ENCODE peak calls at places on chromosome 15, in six cellular contexts. O is adrenal gland, P is body of pancreas, G is GM12878, W is cardiac muscle cell, I is psoas muscle. Y is an unnamed sample. For H3K4me1, the result is how much of the 10 kb centered on the place peaks cover.

GRCh38 chr15:52255008-52255407 is 40.6 kb downstream of the MYO5C start:
- DNase-seq in I (no peak), W (peak), G (no peak), P (no peak), O (no peak), Y (no peak)

GRCh38 chr15:97115764-97116075 is 785.2 kb downstream of the NR2F2 start:
- DNase-seq in G (no peak), I (no peak), O (no peak), W (no peak), P (no peak), Y (no peak)

GRCh38 chr15:82877825-82878224 is 68.4 kb downstream of the WHAMM start:
- DNase-seq in G (no peak), O (no peak), W (no peak), P (no peak), I (no peak), Y (no peak)

GRCh38 chr15:55858661-55859060 is 115.7 kb upstream of the PRTG start:
- DNase-seq in W (peak), P (no peak), I (no peak), O (no peak), G (no peak), Y (no peak)

GRCh38 chr15:67906382-67906781 is 66.5 kb upstream of the RNU6-1 start:
- DNase-seq in O (no peak), G (no peak), P (no peak), I (no peak), W (peak), Y (no peak)

GRCh38 chr15:65408370-65409283 is 14.1 kb downstream of the IGDCC4 start:
- DNase-seq in G (no peak), I (no peak), O (no peak), W (peak), P (no peak), Y (no peak)

GRCh38 chr15:80977627-80978036 is 12.0 kb downstream of the MESD start:
- DNase-seq in O (peak), G (no peak), I (peak), W (peak), P (peak), Y (peak)

GRCh38 chr15:38671675-38672141 is 107.1 kb upstream of the RASGRP1 start:
- DNase-seq in O (no peak), W (no peak), G (peak), I (no peak), P (no peak), Y (no peak)

GRCh38 chr15:55267401-55268053 is 22.1 kb downstream of the RAB27A start:
- DNase-seq in O (peak), P (peak), I (peak), G (no peak), W (peak), Y (peak)

GRCh38 chr15:76155742-76156141 is 96.0 kb downstream of the TMEM266 start:
- DNase-seq in G (no peak), W (no peak), P (no peak), I (no peak), O (no peak), Y (no peak)

GRCh38 chr15:74225928-74226327 is 10.2 kb upstream of the CCDC33 start:
- DNase-seq in I (no peak), W (no peak), P (no peak), O (no peak), G (no peak), Y (no peak)

GRCh38 chr15:98671060-98672008 is 23.0 kb downstream of the IGF1R start:
- DNase-seq in W (peak), I (no peak), P (no peak), O (no peak), G (no peak), Y (no peak)

GRCh38 chr15:28919201-28919627 is 33.4 kb downstream of the APBA2 start:
- DNase-seq in W (no peak), P (no peak), I (no peak), G (no peak), O (no peak), Y (no peak)

GRCh38 chr15:30990036-30990435 is 1.4 kb downstream of the MTMR10 start:
- DNase-seq in P (no peak), W (no peak), O (no peak), G (no peak), I (no peak), Y (no peak)

GRCh38 chr15:56877591-56877990 is 40.9 kb upstream of the TCF12 start:
- DNase-seq in O (no peak), W (peak), G (no peak), P (no peak), I (no peak), Y (no peak)

GRCh38 chr15:90358124-90359033 is 6.3 kb downstream of the ZNF774 start:
- DNase-seq in I (no peak), W (peak), G (no peak), O (no peak), P (no peak), Y (peak)

GRCh38 chr15:51076142-51076897 is 18.4 kb downstream of the TNFAIP8L3 start:
- DNase-seq in G (no peak), I (no peak), P (no peak), O (no peak), W (no peak), Y (no peak)
- H3K4me3 ChIP-seq in G (no peak), I (no peak), P (no peak), O (no peak), W (no peak), Y (no peak)

GRCh38 chr15:41780266-41780665 is 6.0 kb downstream of the MAPKBP1 start:
- DNase-seq in I (no peak), W (no peak), G (no peak), P (no peak), O (no peak), Y (no peak)
- H3K4me1 ChIP-seq in I (under half), W (half or more), G (under half), P (under half), O (half or more), Y (under half)

GRCh38 chr15:70587896-70588567 is 175.3 kb downstream of the UACA start:
- DNase-seq in I (no peak), P (no peak), G (no peak), W (no peak), O (no peak), Y (no peak)
- TF ChIP-seq CTCF in I (no peak), P (no peak), G (no peak), W (no peak), O (no peak), Y (no peak)

DNA sequence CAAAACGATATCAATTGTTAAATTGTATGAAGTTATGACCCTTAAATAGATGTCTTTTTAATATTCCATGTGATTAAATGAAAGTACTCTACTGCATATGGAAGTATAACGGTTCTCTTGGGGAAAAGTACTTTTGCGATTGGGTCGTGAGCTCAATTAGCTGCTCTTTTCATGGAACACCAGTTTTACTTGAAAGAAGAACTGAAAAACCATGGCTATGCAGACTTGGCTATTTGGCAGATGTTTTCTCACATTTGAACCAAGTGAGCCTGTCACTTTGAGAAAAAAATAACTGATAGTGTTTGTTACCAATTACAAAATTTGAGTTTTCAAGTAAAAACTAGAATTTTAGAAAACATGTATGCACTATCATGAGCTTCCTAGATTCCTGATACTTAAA is 5.9 kb upstream of the INAFM2 start:
- DNase-seq in G (no peak), O (no peak), I (no peak), P (no peak), W (no peak), Y (no peak)
- H3K4me3 ChIP-seq in G (no peak), O (no peak), I (no peak), P (no peak), W (no peak), Y (no peak)

GRCh38 chr15:85763157-85763556 is 31.6 kb downstream of the KLHL25 start:
- DNase-seq in W (no peak), I (peak), G (no peak), O (no peak), P (no peak), Y (no peak)

GRCh38 chr15:85763557-85764303 is 31.0 kb downstream of the KLHL25 start:
- DNase-seq in W (no peak), O (no peak), G (no peak), P (no peak), I (no peak), Y (no peak)

GRCh38 chr15:85764649-85765277 is 30.0 kb downstream of the KLHL25 start:
- DNase-seq in W (peak), G (no peak), P (no peak), O (no peak), I (no peak), Y (no peak)

GRCh38 chr15:85762756-85763127 is 32.0 kb downstream of the KLHL25 start:
- DNase-seq in G (no peak), O (no peak), W (no peak), I (no peak), P (no peak), Y (no peak)

GRCh38 chr15:85764304-85764633 is 30.5 kb downstream of the KLHL25 start:
- DNase-seq in O (no peak), I (no peak), P (no peak), W (no peak), G (no peak), Y (no peak)
- H3K4me1 ChIP-seq in O (under half), I (under half), P (under half), W (under half), G (under half), Y (under half)

DNA sequence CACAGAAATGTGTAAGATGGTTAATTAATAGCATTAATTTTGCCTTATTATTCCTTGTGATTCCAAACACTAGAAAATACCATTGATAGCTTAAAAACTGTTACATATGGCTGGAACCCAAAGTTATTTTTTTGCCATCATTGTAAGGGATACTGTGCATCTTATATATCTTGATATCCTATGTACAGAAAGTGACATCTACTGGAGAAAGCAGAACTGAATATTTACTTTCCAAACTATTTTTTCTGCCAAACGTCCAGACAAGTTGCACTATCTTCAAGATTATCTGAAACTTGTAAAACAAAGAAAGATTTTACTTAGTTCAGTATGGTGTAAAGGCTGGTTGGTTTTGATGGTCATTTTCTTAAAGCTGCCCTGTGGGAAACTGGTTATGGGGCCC is 33.3 kb upstream of the MEIS2 start:
- DNase-seq in W (peak), G (no peak), I (no peak), O (no peak), P (no peak), Y (no peak)
- TF ChIP-seq CTCF in W (peak), G (no peak), I (no peak), O (peak), P (peak), Y (no peak)

GRCh38 chr15:99731336-99732267 is 1.6 kb downstream of the LYSMD4 start:
- DNase-seq in W (peak), I (no peak), G (no peak), O (no peak), P (no peak), Y (no peak)
- H3K4me3 ChIP-seq in W (peak), I (peak), G (peak), O (no peak), P (no peak), Y (peak)

GRCh38 chr15:66755298-66756068 is 53.4 kb downstream of the SMAD6 start:
- DNase-seq in I (no peak), G (no peak), P (peak), O (no peak), W (no peak), Y (no peak)
- H3K4me1 ChIP-seq in I (under half), G (under half), P (under half), O (under half), W (half or more), Y (under half)

GRCh38 chr15:92942706-92943105 is 42.6 kb downstream of the CHD2 start:
- DNase-seq in G (no peak), W (no peak), I (no peak), P (no peak), O (no peak), Y (no peak)
- TF ChIP-seq CTCF in G (no peak), W (no peak), I (no peak), P (no peak), O (no peak), Y (no peak)

Y was measured in colonic mucosa.